ENCODE peak calls at places on chromosomes 13 and 19, in nine cellular contexts. C is adrenal gland, B is tibial nerve, V is GM12878, Z is H1, K is esophagus squamous epithelium, O is IMR-90, X is heart left ventricle, S is upper lobe of left lung. F is an unnamed sample.

GRCh38 chr13:49444517-49445395 is 682 bp downstream of the SETDB2 start:
- DNase-seq in K (no peak), O (peak; percentile 68), S (peak; percentile 59), B (no peak), X (no peak), C (no peak), Z (no peak), V (peak; percentile 46), F (peak; percentile 17)

GRCh38 chr19:3278749-3279148 is 54.3 kb downstream of the CELF5 start:
- DNase-seq in Z (no peak), K (no peak), C (no peak), O (no peak), X (no peak), S (no peak), V (no peak), B (no peak), F (no peak)

GRCh38 chr19:13505761-13506549 is at the start of gene CACNA1A:
- DNase-seq in C (no peak), V (no peak), B (no peak), X (no peak), O (peak; percentile 19), Z (peak; percentile 80), S (no peak), K (no peak), F (no peak)

GRCh38 chr19:44590245-44591059 is 22.9 kb upstream of the IGSF23 start:
- DNase-seq in Z (no peak), O (no peak), B (no peak), C (no peak), X (no peak), S (no peak), K (no peak), V (no peak), F (no peak)

GRCh38 chr13:89988206-89988605 is 1359.3 kb upstream of the MIR17HG start:
- DNase-seq in C (no peak), V (no peak), Z (no peak), S (no peak), K (no peak), B (no peak), X (no peak), O (no peak), F (no peak)

GRCh38 chr13:44004881-44005280 is 125.2 kb downstream of the LACC1 start:
- DNase-seq in V (no peak), K (no peak), O (peak; percentile 80), B (no peak), C (no peak), S (no peak), Z (no peak), X (no peak), F (no peak)

GRCh38 chr19:34351382-34351802 is 13.6 kb upstream of the GPI start:
- DNase-seq in Z (no peak), K (no peak), V (peak; percentile 25), O (no peak), S (no peak), C (no peak), X (no peak), B (no peak), F (no peak)

GRCh38 chr13:29936051-29936813 is 85.8 kb upstream of the UBL3 start:
- DNase-seq in K (no peak), B (no peak), S (peak; percentile 36), X (no peak), O (no peak), Z (no peak), V (no peak), C (no peak), F (no peak)

GRCh38 chr13:33228645-33229445 is 56.7 kb downstream of the STARD13 start:
- DNase-seq in X (no peak), K (no peak), Z (no peak), O (peak; percentile 83), B (no peak), V (no peak), C (no peak), S (no peak), F (peak; percentile 41)

GRCh38 chr13:38871275-38871674 is 119.4 kb downstream of the STOML3 start:
- DNase-seq in C (no peak), B (no peak), V (no peak), K (no peak), X (no peak), O (no peak), Z (no peak), S (no peak), F (no peak)

GRCh38 chr19:33248954-33249613 is 23.4 kb upstream of the SLC7A10 start:
- DNase-seq in S (peak; percentile 76), V (no peak), O (no peak), K (no peak), Z (no peak), C (no peak), B (no peak), X (no peak), F (no peak)

DNA sequence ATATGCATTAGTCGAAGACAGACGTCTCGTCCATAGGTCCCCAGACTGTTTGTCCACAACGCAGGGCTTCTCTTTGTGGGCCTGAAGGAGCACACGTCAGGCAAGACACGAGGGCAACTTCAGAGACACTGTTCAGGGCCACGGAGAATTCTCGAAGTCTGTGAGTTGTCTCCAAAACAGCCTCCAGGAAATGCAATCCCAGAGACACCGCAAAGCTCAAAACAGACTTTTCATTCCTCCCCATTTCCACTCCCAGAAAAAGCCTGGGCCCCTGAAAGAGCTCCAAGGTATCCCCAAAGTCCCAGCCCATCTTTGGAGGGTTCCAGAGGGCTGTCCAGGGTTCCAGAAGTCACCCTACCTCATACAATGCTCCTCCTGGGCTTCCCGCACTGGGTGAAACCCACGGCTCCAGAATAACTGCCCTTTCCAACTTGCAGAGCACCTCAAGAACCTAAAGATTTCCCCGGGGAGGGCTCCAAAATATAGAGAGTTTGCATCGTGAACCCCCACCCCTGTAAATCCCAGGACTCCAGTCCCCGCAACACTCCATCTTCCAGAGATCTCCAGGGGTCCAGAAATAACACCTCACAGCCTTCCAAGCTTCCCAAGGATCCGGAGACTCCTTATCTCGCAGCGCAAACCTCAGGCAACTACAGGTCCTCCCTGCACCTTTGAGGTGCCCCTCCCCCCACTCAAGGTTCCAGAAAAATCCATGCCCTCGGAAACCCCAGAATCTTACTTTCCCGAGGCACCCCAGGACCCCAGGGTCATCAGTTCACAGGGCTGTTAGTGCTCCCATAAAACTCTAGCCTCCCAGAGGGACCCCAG is 690 bp upstream of the FTL start:
- DNase-seq in B (no peak), X (no peak), K (no peak), Z (peak; percentile 78), O (peak; percentile 44), C (no peak), V (no peak), S (peak; percentile 63), F (no peak)
- TF ChIP-seq POLR2A in B (no peak), X (no peak), K (no peak), Z (peak; percentile 33), O (no peak), C (no peak), V (no peak), S (no peak), F (no peak)

DNA sequence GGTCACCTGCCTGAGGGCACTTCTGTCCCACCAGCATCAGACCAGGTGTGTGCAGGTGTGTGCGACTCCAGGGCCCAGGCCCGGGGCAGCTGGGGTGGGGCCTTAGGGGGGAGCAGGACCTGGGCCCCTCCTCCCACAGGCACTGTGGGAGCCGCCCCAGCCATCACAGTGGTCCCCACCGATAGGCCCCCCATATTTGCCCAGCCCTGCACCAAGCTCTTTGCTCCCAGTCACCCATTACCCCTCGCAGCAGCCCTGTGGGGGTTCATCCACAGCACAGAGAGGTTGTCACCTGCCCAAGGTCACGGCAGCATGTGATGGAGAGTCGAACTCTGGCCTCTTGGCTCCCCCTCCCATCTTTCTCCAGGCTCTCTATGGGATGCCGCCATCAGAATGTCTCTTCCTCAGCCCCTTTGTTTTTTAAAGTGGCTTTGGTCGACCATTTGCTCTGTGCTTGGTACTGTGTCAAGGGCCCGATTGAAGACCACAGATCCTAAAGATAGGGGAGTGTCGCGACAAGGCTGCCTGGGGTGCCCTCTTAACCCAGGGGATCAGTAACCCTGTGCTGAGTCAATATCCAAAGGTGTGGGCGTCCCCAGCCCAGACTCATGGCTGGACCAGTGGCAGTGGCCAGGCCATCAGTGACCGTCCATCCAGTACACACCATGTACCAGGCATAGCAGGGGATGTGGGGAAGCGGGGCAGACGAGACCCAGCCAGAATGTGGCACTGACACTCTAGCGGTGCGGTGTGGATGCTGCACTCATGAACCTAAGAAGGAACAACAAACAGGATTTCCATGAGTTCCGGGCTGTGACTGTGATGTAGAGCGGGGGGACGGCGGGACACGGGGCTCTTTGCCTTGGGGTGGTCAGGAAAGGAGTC is 28.3 kb upstream of the NCCRP1 start:
- DNase-seq in O (no peak), S (no peak), V (no peak), X (no peak), Z (no peak), K (no peak), C (no peak), B (no peak), F (no peak)
- H3K27ac ChIP-seq in O (no peak overlapping the region), S (peak overlapping the region; percentile 89), V (no peak overlapping the region), X (no peak overlapping the region), Z (no peak overlapping the region), K (no peak overlapping the region), C (no peak overlapping the region), B (no peak overlapping the region), F (peak overlapping the region; percentile 96)

GRCh38 chr19:51183629-51184028 is 41.3 kb upstream of the CD33 start:
- DNase-seq in C (no peak), S (no peak), O (no peak), B (no peak), X (no peak), V (no peak), Z (no peak), K (no peak), F (no peak)
- TF ChIP-seq POLR2A in C (no peak), S (no peak), O (no peak), B (no peak), X (no peak), V (no peak), Z (no peak), K (no peak), F (no peak)

GRCh38 chr19:16470911-16471811 is 609 bp downstream of the EPS15L1 start:
- DNase-seq in B (no peak), X (no peak), S (peak; percentile 24), C (no peak), Z (peak; percentile 62), K (no peak), V (no peak), O (peak; percentile 55), F (no peak)

GRCh38 chr19:16470541-16470910 is 1.2 kb downstream of the EPS15L1 start:
- DNase-seq in V (no peak), Z (no peak), K (no peak), O (no peak), C (no peak), B (no peak), S (no peak), X (no peak), F (no peak)

GRCh38 chr19:16465239-16465638 is 6.5 kb downstream of the EPS15L1 start:
- DNase-seq in C (no peak), S (no peak), O (no peak), B (no peak), V (no peak), X (no peak), Z (no peak), K (no peak), F (no peak)

GRCh38 chr19:16463991-16464575 is 7.7 kb downstream of the EPS15L1 start:
- DNase-seq in X (no peak), V (no peak), C (peak; percentile 72), S (no peak), O (peak; percentile 64), Z (no peak), B (no peak), K (no peak), F (no peak)

DNA sequence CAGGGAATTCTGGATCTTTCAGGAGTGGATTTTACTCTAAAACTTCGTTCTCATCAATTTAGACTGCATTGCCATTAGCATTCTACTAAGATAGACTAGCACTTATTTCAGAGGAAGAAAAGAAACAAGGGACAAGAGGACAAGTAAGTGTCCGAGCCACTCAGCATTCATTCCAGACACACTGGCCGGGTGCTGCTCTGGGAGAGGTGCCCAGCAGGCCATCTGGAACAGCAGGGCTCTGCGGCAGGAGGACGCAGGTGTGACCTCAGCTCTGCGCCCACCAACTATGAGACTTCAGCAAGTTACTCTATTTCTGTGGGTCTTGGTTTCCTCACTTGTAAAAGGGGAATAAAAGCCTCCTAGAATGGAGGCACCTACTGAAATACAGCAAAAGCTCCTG is 4.2 kb downstream of the EPS15L1 start:
- DNase-seq in K (no peak), X (peak; percentile 76), B (no peak), C (no peak), Z (no peak), V (no peak), O (no peak), S (no peak), F (peak; percentile 86)
- H3K27ac ChIP-seq in K (no peak overlapping the region), X (peak overlapping the region; percentile 82), B (no peak overlapping the region), C (no peak overlapping the region), Z (no peak overlapping the region), V (no peak overlapping the region), O (no peak overlapping the region), S (no peak overlapping the region), F (peak overlapping the region; percentile 67)